ENCODE peak calls at places on chromosomes 13 and 19, in four cellular contexts. X is astrocyte, W is pancreas, A is PC-3. J is an unnamed sample.
A peak's percentile ranks its signal among the peaks of the same experiment; 100 is the strongest.

GRCh38 chr19:46413262-46414031 is at the start of gene CCDC8:
- DNase-seq in X (peak; percentile 95), W (peak; percentile 94), A (no peak), J (peak; percentile 86)

GRCh38 chr13:51916962-51917361 is 55.2 kb downstream of the CCDC70 start:
- DNase-seq in X (no peak), W (no peak), A (no peak), J (no peak)

GRCh38 chr13:49246850-49247721 is 639 bp upstream of the CDADC1 start:
- DNase-seq in X (no peak), W (no peak), A (no peak), J (no peak)

GRCh38 chr13:42272115-42272756 is at the start of gene AKAP11:
- DNase-seq in X (peak; percentile 47), W (peak; percentile 46), A (peak; percentile 18), J (peak; percentile 57)

GRCh38 chr13:45092668-45093067 is 27.6 kb upstream of the GTF2F2 start:
- DNase-seq in X (peak; percentile 48), W (no peak), A (peak; percentile 60), J (no peak)

GRCh38 chr13:27024781-27025492 is 146.7 kb downstream of the USP12 start:
- DNase-seq in X (no peak), W (no peak), A (no peak), J (no peak)

GRCh38 chr19:10872551-10873107 is 1.3 kb downstream of the CARM1 start:
- DNase-seq in X (no peak), W (no peak), A (peak; percentile 19), J (no peak)

GRCh38 chr19:3516675-3517207 is 10.6 kb downstream of the FZR1 start:
- DNase-seq in X (no peak), W (no peak), A (peak; percentile 53), J (no peak)

GRCh38 chr19:43720936-43721335 is 5.1 kb downstream of the IRGC start:
- DNase-seq in X (no peak), W (no peak), A (no peak), J (no peak)

GRCh38 chr13:39918837-39919236 is 263.4 kb downstream of the COG6 start:
- DNase-seq in X (no peak), W (no peak), A (no peak), J (no peak)

GRCh38 chr13:101140087-101140770 is 276.1 kb downstream of the NALCN start:
- DNase-seq in X (no peak), W (no peak), A (no peak), J (no peak)

DNA sequence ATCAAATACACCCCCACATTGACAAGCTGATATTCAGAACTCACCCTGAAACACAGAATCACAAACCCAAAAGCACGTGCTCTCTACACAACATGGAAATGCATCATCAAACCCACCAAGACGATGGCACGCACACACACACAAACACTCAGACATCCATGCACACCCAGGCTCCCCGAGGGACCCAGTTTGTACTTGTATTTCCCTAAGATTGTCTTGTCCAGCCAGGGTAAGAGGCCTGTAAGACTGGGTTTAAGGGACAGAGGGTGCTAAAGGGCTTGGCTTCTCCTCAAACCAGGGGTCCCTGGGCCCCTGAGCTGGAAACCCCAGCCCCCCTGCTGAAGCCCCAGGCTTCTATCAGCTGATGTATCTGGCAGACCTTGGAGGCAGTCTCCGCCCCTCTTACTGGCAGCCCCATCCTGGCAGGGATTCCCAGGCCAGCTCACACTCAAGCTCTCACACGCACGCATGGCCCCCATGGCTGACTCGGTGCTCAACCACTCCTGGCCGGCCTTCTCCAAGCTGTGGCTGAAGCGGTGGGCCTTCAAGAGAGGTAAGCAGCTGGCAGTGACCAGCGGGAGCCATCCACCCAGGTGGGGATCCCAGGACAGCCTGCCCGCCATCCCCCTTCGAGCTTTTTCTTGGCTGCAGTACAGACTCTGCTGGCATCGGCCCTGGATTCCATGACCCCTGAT is 6.6 kb downstream of the ARHGEF18 start:
- DNase-seq in X (peak; percentile 33), W (no peak), A (no peak), J (no peak)
- H3K27ac ChIP-seq in X (no peak overlapping the region), W (no peak overlapping the region), A (no peak overlapping the region), J (no peak overlapping the region)

GRCh38 chr13:99227331-99227900 is 26.8 kb downstream of the UBAC2 start:
- DNase-seq in X (no peak), W (no peak), A (no peak), J (no peak)
- H3K4me1 ChIP-seq in X (peaks cover 19% of the 10 kb centered on the region), W (no peaks in the 10 kb centered on the region), A (peaks cover 28% of the 10 kb centered on the region), J (peaks cover 20% of the 10 kb centered on the region)

GRCh38 chr19:21922276-21922675 is 86.3 kb upstream of the ZNF43 start:
- DNase-seq in X (no peak), W (no peak), A (no peak), J (no peak)

GRCh38 chr19:21921691-21922180 is 85.8 kb upstream of the ZNF43 start:
- DNase-seq in X (no peak), W (no peak), A (no peak), J (no peak)
- H3K9me3 ChIP-seq in X (peaks cover 22% of the 10 kb centered on the region), W (no peaks in the 10 kb centered on the region), A (peaks cover 25% of the 10 kb centered on the region), J (no peaks in the 10 kb centered on the region)

GRCh38 chr13:30346789-30347167 is 39.4 kb upstream of the KATNAL1 start:
- DNase-seq in X (no peak), W (no peak), A (no peak), J (no peak)

GRCh38 chr13:30340367-30341184 is 33.2 kb upstream of the KATNAL1 start:
- DNase-seq in X (peak; percentile 79), W (no peak), A (peak; percentile 58), J (peak; percentile 61)

GRCh38 chr13:30341815-30342570 is 34.6 kb upstream of the KATNAL1 start:
- DNase-seq in X (peak; percentile 95), W (peak; percentile 78), A (peak; percentile 90), J (peak; percentile 81)

GRCh38 chr13:30346159-30346788 is 38.9 kb upstream of the KATNAL1 start:
- DNase-seq in X (no peak), W (no peak), A (no peak), J (no peak)

DNA sequence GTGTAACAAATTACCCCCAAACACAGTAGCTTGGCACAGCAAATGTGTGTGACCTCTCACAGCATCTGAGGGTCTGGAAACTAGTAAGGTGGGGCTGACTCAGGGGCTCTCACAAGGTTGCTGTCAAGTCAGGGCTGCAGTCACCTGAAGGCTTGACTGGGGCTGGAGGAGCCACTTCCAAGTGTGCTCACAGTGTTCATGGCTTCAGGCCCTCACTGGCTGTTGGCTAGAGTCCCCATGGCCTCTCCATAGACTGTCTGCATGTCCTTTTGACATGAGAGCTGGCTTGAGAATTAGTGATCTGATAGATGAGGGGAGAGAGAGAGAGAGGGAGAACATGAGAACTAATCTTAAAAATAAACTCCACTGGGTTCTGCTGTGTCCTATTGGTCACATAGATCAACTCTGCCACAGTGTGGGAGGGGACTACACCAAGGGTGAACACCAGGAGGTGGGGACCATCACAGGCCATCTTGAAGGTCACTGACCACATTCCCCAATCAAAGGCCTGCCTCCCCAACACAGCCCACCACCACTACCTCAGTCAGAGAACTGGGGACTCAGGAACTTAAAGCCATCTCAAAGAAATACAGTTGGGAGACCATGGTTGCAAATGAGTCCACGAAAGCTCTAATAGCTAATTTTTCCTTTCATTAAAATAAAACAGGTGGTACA is 38.2 kb upstream of the KATNAL1 start:
- DNase-seq in X (no peak), W (no peak), A (no peak), J (no peak)
- H3K27ac ChIP-seq in X (no peak overlapping the region), W (no peak overlapping the region), A (no peak overlapping the region), J (no peak overlapping the region)

GRCh38 chr19:17524651-17525050 is 13.2 kb downstream of the PGLS start:
- DNase-seq in X (no peak), W (no peak), A (no peak), J (no peak)

GRCh38 chr19:17519967-17520366 is 8.5 kb downstream of the PGLS start:
- DNase-seq in X (peak; percentile 33), W (no peak), A (no peak), J (no peak)

GRCh38 chr19:17525141-17525540 is 13.7 kb downstream of the PGLS start:
- DNase-seq in X (no peak), W (no peak), A (no peak), J (no peak)

GRCh38 chr19:17520865-17521264 is 9.4 kb downstream of the PGLS start:
- DNase-seq in X (no peak), W (no peak), A (no peak), J (no peak)

DNA sequence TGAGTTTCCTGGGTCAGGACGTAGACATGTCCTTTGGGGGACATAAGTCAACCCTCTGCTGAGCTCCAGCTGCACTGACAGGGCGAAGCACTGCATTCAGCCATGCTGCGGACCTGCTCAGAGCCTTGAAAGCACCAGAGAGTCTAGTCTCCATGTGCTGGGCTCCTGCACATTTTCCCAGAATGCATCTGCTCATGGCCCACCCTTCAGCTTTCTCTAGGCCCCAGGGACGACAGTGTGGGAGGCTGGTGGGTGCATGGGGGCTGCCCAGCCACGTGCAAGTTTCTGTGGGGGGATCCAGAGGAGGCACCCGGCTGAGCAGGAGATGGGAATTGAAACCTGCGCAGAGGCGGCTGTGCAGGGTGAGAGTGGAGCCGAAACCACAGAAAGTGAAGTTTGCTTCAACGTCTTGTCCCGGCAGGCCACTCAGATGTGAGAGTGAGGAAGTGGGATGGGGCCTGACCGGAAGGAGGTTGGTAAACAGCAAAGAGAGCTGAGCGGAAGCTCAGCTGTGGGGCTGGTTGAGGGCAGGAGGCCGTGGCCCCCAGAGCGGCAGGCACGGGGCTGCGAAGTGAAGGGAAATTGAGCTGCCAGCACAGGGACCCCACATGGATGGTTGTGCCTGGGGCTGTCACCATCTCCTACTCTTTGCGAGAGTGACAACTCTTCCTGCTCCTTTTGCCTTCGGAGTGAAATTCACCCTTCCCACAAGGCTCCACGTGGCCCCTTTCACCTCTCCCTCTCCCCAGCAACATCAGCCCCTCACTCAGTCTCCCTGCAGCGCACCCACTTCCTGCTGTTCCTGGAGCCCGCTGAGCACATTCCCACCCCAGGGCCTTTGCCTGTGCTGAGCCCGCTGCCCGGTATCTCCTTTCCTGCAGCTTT is 11.8 kb downstream of the PGLS start:
- DNase-seq in X (no peak), W (peak; percentile 65), A (no peak), J (peak; percentile 50)
- H3K4me1 ChIP-seq in X (no peaks in the 10 kb centered on the region), W (no peaks in the 10 kb centered on the region), A (no peaks in the 10 kb centered on the region), J (peaks cover 6% of the 10 kb centered on the region)

GRCh38 chr19:21149877-21150276 is 8.0 kb downstream of the ZNF431 start:
- DNase-seq in X (no peak), W (no peak), A (no peak), J (no peak)
- H3K9me3 ChIP-seq in X (peaks cover 4% of the 10 kb centered on the region), W (no peaks in the 10 kb centered on the region), A (peaks cover 19% of the 10 kb centered on the region), J (no peaks in the 10 kb centered on the region)

GRCh38 chr19:35297515-35297848 is 5.5 kb downstream of the MAG start:
- DNase-seq in X (no peak), W (no peak), A (no peak), J (no peak)
- H3K27ac ChIP-seq in X (no peak overlapping the region), W (no peak overlapping the region), A (no peak overlapping the region), J (no peak overlapping the region)

GRCh38 chr13:106518535-106518934 is 16.9 kb downstream of the EFNB2 start:
- DNase-seq in X (no peak), W (no peak), A (no peak), J (no peak)
- H3K4me1 ChIP-seq in X (peaks cover 40% of the 10 kb centered on the region), W (no peaks in the 10 kb centered on the region), A (peaks cover 37% of the 10 kb centered on the region), J (no peaks in the 10 kb centered on the region)

DNA sequence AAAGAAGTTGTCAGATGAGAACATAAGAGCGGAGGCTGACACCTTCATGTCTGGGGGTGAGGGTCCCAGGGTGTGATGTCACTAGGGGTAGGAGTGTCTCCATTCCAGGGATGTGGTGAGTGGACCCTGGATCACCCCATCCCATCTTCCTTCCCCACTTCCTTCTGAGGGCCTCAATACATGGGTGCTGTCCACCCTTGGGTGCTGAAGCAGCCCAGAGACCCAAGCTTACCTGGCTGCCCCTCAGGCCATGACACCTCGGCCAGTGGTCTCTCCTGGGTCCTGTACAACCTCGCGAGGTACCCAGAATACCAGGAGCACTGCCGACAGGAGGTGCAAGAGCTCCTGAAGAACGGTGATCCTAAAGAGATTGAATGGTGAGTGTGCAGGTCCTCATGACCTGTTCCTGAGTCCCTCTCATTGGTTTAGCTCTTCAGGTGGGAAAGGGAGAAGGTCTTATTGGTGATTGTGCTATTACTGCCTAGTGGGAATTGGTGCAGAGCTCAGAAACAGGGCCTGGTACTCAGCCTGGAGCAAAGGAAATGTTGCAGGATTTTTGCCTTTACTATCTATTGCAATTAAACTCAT is 37.7 kb upstream of the CYP4F8 start:
- DNase-seq in X (no peak), W (no peak), A (no peak), J (no peak)
- H3K9me3 ChIP-seq in X (no peaks in the 10 kb centered on the region), W (no peaks in the 10 kb centered on the region), A (no peaks in the 10 kb centered on the region), J (no peaks in the 10 kb centered on the region)